ENCODE peak calls at places on chromosome 1, in four cellular contexts. W is right cardiac atrium, X is GM23248, A is NCI-H1694 treated with DMSO at 0.1 percent for 48 hours. I is an unnamed sample.

GRCh38 chr1:47986741-47987140 is 10.4 kb downstream of the TRABD2B start:
- DNase-seq in W (peak), X (peak), A (no peak), I (peak)

GRCh38 chr1:209657140-209657879 is 5.1 kb upstream of the LAMB3 start:
- DNase-seq in W (peak), X (peak), A (no peak), I (no peak)

GRCh38 chr1:200867018-200867811 is 5.6 kb upstream of the GPR25 start:
- DNase-seq in W (no peak), X (no peak), A (no peak), I (no peak)

GRCh38 chr1:201602413-201603265 is 63.7 kb downstream of the NAV1 start:
- DNase-seq in W (no peak), X (peak), A (no peak), I (no peak)

GRCh38 chr1:175150596-175151319 is 41.8 kb downstream of the KIAA0040 start:
- DNase-seq in W (no peak), X (peak), A (no peak), I (no peak)

GRCh38 chr1:237041795-237042466 is at the start of gene RYR2:
- DNase-seq in W (peak), X (peak), A (no peak), I (peak)

GRCh38 chr1:116879478-116880133 is 30.1 kb upstream of the PTGFRN start:
- DNase-seq in W (peak), X (no peak), A (no peak), I (no peak)

GRCh38 chr1:20265243-20265642 is 25.4 kb upstream of the VWA5B1 start:
- DNase-seq in W (peak), X (no peak), A (no peak), I (no peak)

GRCh38 chr1:14404847-14405246 is 193.6 kb upstream of the KAZN start:
- DNase-seq in W (no peak), X (no peak), A (no peak), I (no peak)

GRCh38 chr1:66676616-66677298 is 75.5 kb upstream of the DYNLT5 start:
- DNase-seq in W (no peak), X (peak), A (no peak), I (no peak)

GRCh38 chr1:40857737-40858136 is 4.4 kb downstream of the CITED4 start:
- DNase-seq in W (no peak), X (no peak), A (no peak), I (no peak)

GRCh38 chr1:198087831-198088230 is 69.0 kb upstream of the NEK7 start:
- DNase-seq in W (no peak), X (no peak), A (no peak), I (no peak)

GRCh38 chr1:245751671-245752070 is 596.9 kb downstream of the KIF26B start:
- DNase-seq in W (no peak), X (no peak), A (no peak), I (no peak)

GRCh38 chr1:167118188-167118587 is 24.3 kb downstream of the STYXL2 start:
- DNase-seq in W (no peak), X (no peak), A (no peak), I (no peak)

GRCh38 chr1:212234431-212235298 is 50.5 kb upstream of the PPP2R5A start:
- DNase-seq in W (no peak), X (peak), A (no peak), I (no peak)

GRCh38 chr1:18463984-18464664 is 16.6 kb upstream of the KLHDC7A start:
- DNase-seq in W (no peak), X (no peak), A (no peak), I (no peak)

GRCh38 chr1:234647245-234647644 is 37.3 kb upstream of the IRF2BP2 start:
- DNase-seq in W (no peak), X (no peak), A (no peak), I (no peak)

GRCh38 chr1:203038891-203039608 is 12.8 kb downstream of the PPFIA4 start:
- DNase-seq in W (peak), X (peak), A (peak), I (peak)

GRCh38 chr1:172354291-172354940 is 66.1 kb upstream of the C1orf105 start:
- DNase-seq in W (no peak), X (no peak), A (no peak), I (no peak)

GRCh38 chr1:153697873-153698647 is 19.6 kb downstream of the NPR1 start:
- DNase-seq in W (peak), X (peak), A (no peak), I (no peak)

GRCh38 chr1:71916894-71917293 is 365.4 kb downstream of the NEGR1 start:
- DNase-seq in W (no peak), X (no peak), A (no peak), I (no peak)

GRCh38 chr1:19835573-19835972 is 20.5 kb upstream of the RNF186 start:
- DNase-seq in W (no peak), X (peak), A (no peak), I (no peak)

GRCh38 chr1:174497461-174497860 is 49.7 kb downstream of the GPR52 start:
- DNase-seq in W (no peak), X (no peak), A (no peak), I (peak)

GRCh38 chr1:155171836-155172731 is 1.0 kb downstream of the KRTCAP2 start:
- DNase-seq in W (no peak), X (peak), A (no peak), I (no peak)

GRCh38 chr1:101474039-101474665 is 237.3 kb downstream of the S1PR1 start:
- DNase-seq in W (no peak), X (peak), A (no peak), I (peak)

GRCh38 chr1:115277276-115277675 is 60.8 kb downstream of the NGF start:
- DNase-seq in W (no peak), X (peak), A (no peak), I (no peak)

GRCh38 chr1:178651742-178652141 is 73.3 kb upstream of the RALGPS2 start:
- DNase-seq in W (no peak), X (no peak), A (peak), I (no peak)

I was measured in cerebellar cortex.